ENCODE peak calls at places on chromosomes 7 and 10, in six cellular contexts. L is skeletal muscle cell, M is T follicular helper cell, S is mesendoderm, D is activated T-cell treated with anti-CD3 and anti-CD28 coated beads for 1 hour, R is dorsolateral prefrontal cortex. G is an unnamed sample.
A peak's percentile ranks its signal among the peaks of the same experiment; 100 is the strongest.

GRCh38 chr10:112202561-112203241 is 19.1 kb upstream of the GPAM start:
- DNase-seq in L (no peak), M (no peak), S (no peak), D (no peak), R (no peak), G (no peak)

GRCh38 chr10:4844864-4845263 is 18.9 kb downstream of the AKR1E2 start:
- DNase-seq in L (no peak), M (no peak), S (no peak), D (no peak), R (no peak), G (no peak)

GRCh38 chr10:6346621-6347020 is 143.9 kb downstream of the PFKFB3 start:
- DNase-seq in L (no peak), M (no peak), S (no peak), D (no peak), R (no peak), G (no peak)

GRCh38 chr7:31938650-31939049 is 131.6 kb downstream of the PDE1C start:
- DNase-seq in L (no peak), M (no peak), S (no peak), D (no peak), R (no peak), G (no peak)

GRCh38 chr7:15780271-15780670 is 93.8 kb upstream of the MEOX2 start:
- DNase-seq in L (no peak), M (no peak), S (peak; percentile 90), D (no peak), R (no peak), G (no peak)

GRCh38 chr10:77080361-77081027 is 557.1 kb downstream of the KCNMA1 start:
- DNase-seq in L (no peak), M (no peak), S (no peak), D (no peak), R (no peak), G (no peak)

GRCh38 chr7:13291010-13291409 is 603.6 kb downstream of the ARL4A start:
- DNase-seq in L (peak; percentile 13), M (no peak), S (no peak), D (no peak), R (no peak), G (no peak)

GRCh38 chr10:59622320-59622901 is 87.2 kb downstream of the SLC16A9 start:
- DNase-seq in L (no peak), M (no peak), S (peak; percentile 75), D (no peak), R (peak; percentile 44), G (peak; percentile 11)

GRCh38 chr7:81112731-81113130 is 193.9 kb upstream of the SEMA3C start:
- DNase-seq in L (no peak), M (no peak), S (no peak), D (no peak), R (no peak), G (no peak)

GRCh38 chr7:129784783-129785456 is 167.8 kb downstream of the UBE2H start:
- DNase-seq in L (no peak), M (no peak), S (no peak), D (no peak), R (no peak), G (no peak)

GRCh38 chr7:6385110-6385792 is 62.5 kb downstream of the DAGLB start:
- DNase-seq in L (peak; percentile 76), M (no peak), S (peak; percentile 89), D (no peak), R (no peak), G (no peak)

GRCh38 chr10:33113111-33113856 is 155.3 kb upstream of the ITGB1 start:
- DNase-seq in L (peak; percentile 83), M (no peak), S (no peak), D (no peak), R (no peak), G (no peak)

GRCh38 chr7:22720791-22721786 is 5.9 kb upstream of the IL6 start:
- DNase-seq in L (no peak), M (no peak), S (no peak), D (no peak), R (no peak), G (no peak)

GRCh38 chr7:102322202-102322715 is 34.0 kb downstream of the SPDYE6 start:
- DNase-seq in L (no peak), M (no peak), S (no peak), D (no peak), R (no peak), G (no peak)

GRCh38 chr7:44281811-44282600 is 43.4 kb downstream of the CAMK2B start:
- DNase-seq in L (no peak), M (no peak), S (no peak), D (no peak), R (peak; percentile 15), G (no peak)

GRCh38 chr7:108581655-108582491 is 12.2 kb downstream of the DNAJB9 start:
- DNase-seq in L (no peak), M (no peak), S (peak; percentile 88), D (no peak), R (no peak), G (no peak)

GRCh38 chr7:108290344-108291134 is 160.4 kb upstream of the LAMB4 start:
- DNase-seq in L (no peak), M (no peak), S (no peak), D (no peak), R (no peak), G (no peak)

GRCh38 chr7:38699481-38699880 is 68.3 kb upstream of the AMPH start:
- DNase-seq in L (peak; percentile 16), M (no peak), S (no peak), D (no peak), R (no peak), G (no peak)

GRCh38 chr10:46552526-46553237 is 3.8 kb downstream of the GPRIN2 start:
- DNase-seq in L (no peak), M (no peak), S (no peak), D (no peak), R (peak; percentile 17), G (no peak)

GRCh38 chr7:158355456-158356065 is 232.1 kb downstream of the PTPRN2 start:
- DNase-seq in L (no peak), M (no peak), S (peak; percentile 65), D (no peak), R (no peak), G (no peak)

GRCh38 chr10:46524471-46525176 is 31.8 kb downstream of the GPRIN2 start:
- DNase-seq in L (peak; percentile 75), M (no peak), S (peak; percentile 61), D (no peak), R (peak; percentile 18), G (no peak)

GRCh38 chr7:149882264-149883048 is 8.7 kb downstream of the ATP6V0E2 start:
- DNase-seq in L (no peak), M (no peak), S (no peak), D (no peak), R (no peak), G (no peak)

GRCh38 chr7:2632717-2633537 is 1.1 kb downstream of the TTYH3 start:
- DNase-seq in L (no peak), M (peak; percentile 18), S (peak; percentile 75), D (no peak), R (no peak), G (no peak)

GRCh38 chr7:47684728-47685127 is 102.8 kb upstream of the TNS3 start:
- DNase-seq in L (no peak), M (no peak), S (no peak), D (no peak), R (no peak), G (no peak)

G was measured in CMK.